ENCODE peak calls at places on chromosomes 16 and 17, in seven cellular contexts. One of them, this sample, is unnamed.
A peak's percentile ranks its signal among the peaks of the same experiment; 100 is the strongest.

GRCh38 chr16:12735805-12736204 is 67.9 kb downstream of the CPPED1 start:
- DNase-seq in HepG2: no peak
- DNase-seq in H1: no peak
- DNase-seq in SK-N-SH: no peak
- DNase-seq in IMR-90: no peak
- DNase-seq in HCT116: no peak
- DNase-seq in GM12878: no peak
- DNase-seq in this sample: no peak

GRCh38 chr16:9913604-9914330 is 268.5 kb downstream of the GRIN2A start:
- DNase-seq in HepG2: no peak
- DNase-seq in H1: no peak
- DNase-seq in SK-N-SH: no peak
- DNase-seq in IMR-90: no peak
- DNase-seq in HCT116: no peak
- DNase-seq in GM12878: no peak
- DNase-seq in this sample: no peak

GRCh38 chr17:34081269-34081668 is 173.8 kb upstream of the CCL2 start:
- DNase-seq in HepG2: no peak
- DNase-seq in H1: peak; percentile 57
- DNase-seq in SK-N-SH: no peak
- DNase-seq in IMR-90: peak; percentile 6
- DNase-seq in HCT116: no peak
- DNase-seq in GM12878: no peak
- DNase-seq in this sample: peak; percentile 28

GRCh38 chr16:65125322-65125721 is 3.5 kb upstream of the CDH11 start:
- DNase-seq in HepG2: peak; percentile 10
- DNase-seq in H1: no peak
- DNase-seq in SK-N-SH: no peak
- DNase-seq in IMR-90: peak; percentile 30
- DNase-seq in HCT116: no peak
- DNase-seq in GM12878: no peak
- DNase-seq in this sample: no peak

GRCh38 chr16:71854369-71854948 is 8.7 kb downstream of the ATXN1L start:
- DNase-seq in HepG2: no peak
- DNase-seq in H1: no peak
- DNase-seq in SK-N-SH: no peak
- DNase-seq in IMR-90: no peak
- DNase-seq in HCT116: no peak
- DNase-seq in GM12878: no peak
- DNase-seq in this sample: no peak

GRCh38 chr17:78572277-78573205 is 4.7 kb downstream of the DNAH17 start:
- DNase-seq in HepG2: no peak
- DNase-seq in H1: no peak
- DNase-seq in SK-N-SH: peak; percentile 74
- DNase-seq in IMR-90: no peak
- DNase-seq in HCT116: no peak
- DNase-seq in GM12878: no peak
- DNase-seq in this sample: no peak

GRCh38 chr17:17815436-17816200 is 21.2 kb downstream of the SREBF1 start:
- DNase-seq in HepG2: no peak
- DNase-seq in H1: no peak
- DNase-seq in SK-N-SH: peak; percentile 55
- DNase-seq in IMR-90: no peak
- DNase-seq in HCT116: no peak
- DNase-seq in GM12878: no peak
- DNase-seq in this sample: no peak

GRCh38 chr17:12727076-12727750 is 61.5 kb downstream of the MYOCD start:
- DNase-seq in HepG2: no peak
- DNase-seq in H1: no peak
- DNase-seq in SK-N-SH: no peak
- DNase-seq in IMR-90: peak; percentile 95
- DNase-seq in HCT116: no peak
- DNase-seq in GM12878: no peak
- DNase-seq in this sample: no peak

GRCh38 chr17:64978138-64978537 is 58.9 kb upstream of the LRRC37A3 start:
- DNase-seq in HepG2: no peak
- DNase-seq in H1: peak; percentile 22
- DNase-seq in SK-N-SH: no peak
- DNase-seq in IMR-90: no peak
- DNase-seq in HCT116: no peak
- DNase-seq in GM12878: no peak
- DNase-seq in this sample: no peak
- H2AFZ ChIP-seq in HepG2: no peak overlapping the region
- H2AFZ ChIP-seq in H1: no peak overlapping the region
- H2AFZ ChIP-seq in SK-N-SH: no peak overlapping the region
- H2AFZ ChIP-seq in IMR-90: no peak overlapping the region
- H2AFZ ChIP-seq in HCT116: no peak overlapping the region
- H2AFZ ChIP-seq in GM12878: no peak overlapping the region
- H2AFZ ChIP-seq in this sample: peak overlapping the region; percentile 54

GRCh38 chr17:63431618-63431938 is 14.5 kb downstream of the CYB561 start:
- DNase-seq in HepG2: no peak
- DNase-seq in H1: no peak
- DNase-seq in SK-N-SH: no peak
- DNase-seq in IMR-90: no peak
- DNase-seq in HCT116: no peak
- DNase-seq in GM12878: no peak
- DNase-seq in this sample: no peak

GRCh38 chr17:63434951-63435571 is 11.0 kb downstream of the CYB561 start:
- DNase-seq in HepG2: no peak
- DNase-seq in H1: no peak
- DNase-seq in SK-N-SH: peak; percentile 69
- DNase-seq in IMR-90: peak; percentile 25
- DNase-seq in HCT116: peak; percentile 37
- DNase-seq in GM12878: no peak
- DNase-seq in this sample: no peak

GRCh38 chr17:63431939-63432804 is 13.9 kb downstream of the CYB561 start:
- DNase-seq in HepG2: peak; percentile 81
- DNase-seq in H1: no peak
- DNase-seq in SK-N-SH: peak; percentile 92
- DNase-seq in IMR-90: peak; percentile 66
- DNase-seq in HCT116: no peak
- DNase-seq in GM12878: no peak
- DNase-seq in this sample: peak; percentile 92

GRCh38 chr17:63435681-63436522 is 10.2 kb downstream of the CYB561 start:
- DNase-seq in HepG2: no peak
- DNase-seq in H1: peak; percentile 75
- DNase-seq in SK-N-SH: peak; percentile 45
- DNase-seq in IMR-90: no peak
- DNase-seq in HCT116: no peak
- DNase-seq in GM12878: no peak
- DNase-seq in this sample: peak; percentile 48

DNA sequence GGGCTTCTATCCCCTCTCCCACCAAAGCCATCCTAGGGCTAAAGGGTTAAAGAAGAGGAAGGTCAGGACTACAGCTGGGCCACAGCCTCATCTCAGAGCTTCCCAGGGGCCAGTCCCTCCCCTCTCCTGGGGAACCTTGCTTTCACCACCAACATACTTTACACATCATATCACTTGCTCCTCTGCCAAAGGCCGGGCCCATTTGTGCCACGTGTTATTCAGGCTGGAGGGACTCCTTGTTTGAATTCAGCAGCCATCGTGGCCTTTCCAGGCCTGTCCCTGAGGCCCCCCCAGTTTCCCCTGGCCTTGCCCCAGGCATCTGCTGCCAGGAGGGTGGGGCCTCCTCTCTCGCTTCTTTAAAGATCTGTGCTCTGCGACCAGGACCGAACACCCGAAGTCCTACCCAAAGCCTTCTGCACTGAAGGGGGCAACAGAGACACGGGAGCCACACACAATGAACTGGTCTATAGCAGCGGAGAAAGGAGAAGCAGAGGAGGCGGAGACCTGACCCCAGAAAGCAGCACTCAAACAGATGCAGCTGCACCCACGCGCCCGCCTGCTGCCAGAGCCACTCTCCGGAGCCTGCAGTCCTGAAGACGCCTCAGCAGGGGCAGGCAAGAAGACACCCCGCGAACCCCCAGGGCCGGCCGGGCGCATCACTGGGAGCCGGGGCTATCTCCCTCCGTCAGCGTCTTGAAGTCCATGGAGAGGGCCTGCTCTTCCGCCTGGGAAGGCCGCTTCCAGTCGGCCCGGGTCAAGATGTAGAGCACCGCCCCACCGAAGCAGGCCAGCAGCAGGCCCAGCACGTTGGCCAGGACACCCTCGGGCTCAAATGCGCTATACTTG is 12.1 kb downstream of the CYB561 start:
- DNase-seq in HepG2: no peak
- DNase-seq in H1: no peak
- DNase-seq in SK-N-SH: peak; percentile 64
- DNase-seq in IMR-90: peak; percentile 92
- DNase-seq in HCT116: no peak
- DNase-seq in GM12878: no peak
- DNase-seq in this sample: peak; percentile 33
- TF ChIP-seq RAD21 in HepG2: no peak
- TF ChIP-seq RAD21 in H1: no peak
- TF ChIP-seq RAD21 in SK-N-SH: no peak
- TF ChIP-seq RAD21 in IMR-90: no peak
- TF ChIP-seq RAD21 in HCT116: no peak
- TF ChIP-seq RAD21 in GM12878: no peak
- TF ChIP-seq RAD21 in this sample: no peak

GRCh38 chr17:76270770-76271668 is 5.9 kb downstream of the UBALD2 start:
- DNase-seq in HepG2: no peak
- DNase-seq in H1: no peak
- DNase-seq in SK-N-SH: peak; percentile 40
- DNase-seq in IMR-90: no peak
- DNase-seq in HCT116: no peak
- DNase-seq in GM12878: no peak
- DNase-seq in this sample: no peak

GRCh38 chr17:76270127-76270592 is 5.0 kb downstream of the UBALD2 start:
- DNase-seq in HepG2: no peak
- DNase-seq in H1: no peak
- DNase-seq in SK-N-SH: peak; percentile 47
- DNase-seq in IMR-90: no peak
- DNase-seq in HCT116: no peak
- DNase-seq in GM12878: no peak
- DNase-seq in this sample: peak; percentile 77

GRCh38 chr17:76273435-76273921 is 8.3 kb downstream of the UBALD2 start:
- DNase-seq in HepG2: no peak
- DNase-seq in H1: no peak
- DNase-seq in SK-N-SH: peak; percentile 49
- DNase-seq in IMR-90: no peak
- DNase-seq in HCT116: no peak
- DNase-seq in GM12878: no peak
- DNase-seq in this sample: no peak

GRCh38 chr17:76272541-76273434 is 7.6 kb downstream of the UBALD2 start:
- DNase-seq in HepG2: no peak
- DNase-seq in H1: no peak
- DNase-seq in SK-N-SH: no peak
- DNase-seq in IMR-90: no peak
- DNase-seq in HCT116: no peak
- DNase-seq in GM12878: no peak
- DNase-seq in this sample: no peak

DNA sequence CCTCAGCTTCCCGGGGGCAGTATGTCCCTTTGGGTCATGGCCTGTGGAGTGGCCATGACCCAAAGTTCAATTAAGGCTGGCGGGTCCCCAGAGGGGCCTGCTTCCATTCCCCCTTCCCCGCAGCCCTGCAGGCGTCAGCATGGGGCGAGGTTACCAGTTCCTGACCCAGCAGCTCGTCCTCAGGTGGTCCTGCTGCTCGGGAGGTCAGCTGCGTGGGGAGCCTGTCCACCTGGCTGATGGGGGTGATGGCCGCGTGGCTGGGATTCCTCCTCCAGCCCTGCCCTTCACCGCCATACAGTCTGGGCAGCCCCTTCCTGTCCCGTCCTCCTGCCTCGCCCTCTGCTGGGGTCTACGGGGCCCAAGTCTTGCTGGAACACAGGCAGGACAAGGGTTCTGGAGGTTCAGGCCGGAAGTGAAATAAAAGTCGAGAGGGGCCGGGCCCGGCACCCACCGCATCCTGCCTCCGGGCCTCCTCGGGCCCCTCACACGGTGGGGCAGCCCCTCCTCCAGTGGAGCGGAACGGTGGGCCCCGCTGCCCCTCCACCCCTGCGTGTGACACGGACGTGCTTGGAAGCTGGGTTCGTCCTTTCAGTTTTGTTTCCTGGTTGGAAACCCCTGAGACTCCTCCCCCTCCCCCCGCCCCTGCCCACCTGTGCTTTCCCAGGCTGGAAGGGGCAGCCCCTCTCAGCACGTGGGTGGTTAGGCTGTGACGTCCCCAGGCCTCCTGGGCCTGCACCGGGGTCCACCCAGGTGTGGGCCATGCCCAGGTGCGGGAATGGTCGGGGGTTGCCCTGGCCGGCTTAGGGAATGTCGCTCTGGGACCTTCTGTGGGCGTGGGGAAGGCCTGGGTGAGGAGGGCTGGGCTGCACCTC is 6.8 kb downstream of the UBALD2 start:
- DNase-seq in HepG2: no peak
- DNase-seq in H1: peak; percentile 67
- DNase-seq in SK-N-SH: peak; percentile 58
- DNase-seq in IMR-90: no peak
- DNase-seq in HCT116: no peak
- DNase-seq in GM12878: peak; percentile 91
- DNase-seq in this sample: peak; percentile 34
- H2AFZ ChIP-seq in HepG2: no peak overlapping the region
- H2AFZ ChIP-seq in H1: no peak overlapping the region
- H2AFZ ChIP-seq in SK-N-SH: no peak overlapping the region
- H2AFZ ChIP-seq in IMR-90: peak overlapping the region; percentile 33
- H2AFZ ChIP-seq in HCT116: no peak overlapping the region
- H2AFZ ChIP-seq in GM12878: peak overlapping the region; percentile 30
- H2AFZ ChIP-seq in this sample: no peak overlapping the region

GRCh38 chr16:2715064-2715463 is 5.0 kb downstream of the PRSS27 start:
- DNase-seq in HepG2: no peak
- DNase-seq in H1: no peak
- DNase-seq in SK-N-SH: no peak
- DNase-seq in IMR-90: no peak
- DNase-seq in HCT116: no peak
- DNase-seq in GM12878: no peak
- DNase-seq in this sample: no peak

GRCh38 chr16:2716948-2717347 is 3.1 kb downstream of the PRSS27 start:
- DNase-seq in HepG2: no peak
- DNase-seq in H1: no peak
- DNase-seq in SK-N-SH: no peak
- DNase-seq in IMR-90: no peak
- DNase-seq in HCT116: no peak
- DNase-seq in GM12878: no peak
- DNase-seq in this sample: no peak

GRCh38 chr16:2716101-2716885 is 3.7 kb downstream of the PRSS27 start:
- DNase-seq in HepG2: no peak
- DNase-seq in H1: no peak
- DNase-seq in SK-N-SH: no peak
- DNase-seq in IMR-90: no peak
- DNase-seq in HCT116: no peak
- DNase-seq in GM12878: no peak
- DNase-seq in this sample: no peak

GRCh38 chr16:2713985-2714774 is 5.8 kb downstream of the PRSS27 start:
- DNase-seq in HepG2: no peak
- DNase-seq in H1: no peak
- DNase-seq in SK-N-SH: no peak
- DNase-seq in IMR-90: no peak
- DNase-seq in HCT116: no peak
- DNase-seq in GM12878: no peak
- DNase-seq in this sample: no peak

DNA sequence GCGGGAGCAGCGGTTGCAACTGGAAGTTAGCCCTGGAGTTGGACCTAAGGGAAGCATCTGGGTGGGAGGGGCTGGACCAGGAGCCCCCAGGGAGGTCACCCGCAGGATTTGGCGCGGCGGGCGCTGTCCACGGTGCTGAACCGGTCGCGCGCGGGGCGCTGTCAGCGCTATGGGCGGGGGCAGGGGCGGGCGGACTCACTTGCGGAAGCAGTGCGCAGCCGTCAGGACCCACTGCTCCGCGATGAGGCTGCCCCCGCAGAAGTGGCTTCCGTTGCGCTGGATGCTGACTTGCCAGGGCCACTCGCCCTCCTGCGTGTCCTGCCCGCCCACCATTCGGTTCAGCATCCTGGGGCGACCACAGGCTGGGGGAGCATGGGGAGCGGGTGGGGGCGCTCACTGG is 4.5 kb downstream of the PRSS27 start:
- DNase-seq in HepG2: no peak
- DNase-seq in H1: peak; percentile 80
- DNase-seq in SK-N-SH: no peak
- DNase-seq in IMR-90: peak; percentile 46
- DNase-seq in HCT116: no peak
- DNase-seq in GM12878: no peak
- DNase-seq in this sample: peak; percentile 80
- TF ChIP-seq RAD21 in HepG2: no peak
- TF ChIP-seq RAD21 in H1: no peak
- TF ChIP-seq RAD21 in SK-N-SH: no peak
- TF ChIP-seq RAD21 in IMR-90: no peak
- TF ChIP-seq RAD21 in HCT116: no peak
- TF ChIP-seq RAD21 in GM12878: no peak
- TF ChIP-seq RAD21 in this sample: no peak